ENCODE peak calls at places on chromosome 1, in six cellular contexts. G, I, E, A, T and N are unnamed samples.

GRCh38 chr1:2125375-2126211 is 69.0 kb downstream of the FAAP20 start:
- DNase-seq in G (no peak), I (no peak), T (no peak), A (no peak), E (no peak), N (no peak)

GRCh38 chr1:56522680-56523079 is 56.7 kb downstream of the PLPP3 start:
- DNase-seq in E (no peak), I (no peak), G (no peak), T (no peak), A (no peak), N (no peak)

GRCh38 chr1:223176437-223176836 is 33.4 kb upstream of the TLR5 start:
- DNase-seq in I (no peak), G (no peak), E (no peak), A (no peak), T (no peak), N (no peak)

GRCh38 chr1:7574121-7575040 is 196.7 kb upstream of the VAMP3 start:
- DNase-seq in I (no peak), G (no peak), T (no peak), A (no peak), E (no peak), N (no peak)

GRCh38 chr1:2909797-2910196 is 108.3 kb upstream of the TTC34 start:
- DNase-seq in I (no peak), A (no peak), G (no peak), T (no peak), E (no peak), N (no peak)

GRCh38 chr1:13662498-13662897 is 37.5 kb upstream of the PRDM2 start:
- DNase-seq in G (no peak), T (peak), E (no peak), A (no peak), I (no peak), N (peak)

GRCh38 chr1:28298438-28298837 is 30.4 kb upstream of the MED18 start:
- DNase-seq in G (no peak), T (no peak), I (no peak), A (no peak), E (no peak), N (no peak)

GRCh38 chr1:220908757-220909156 is 29.5 kb downstream of the HLX start:
- DNase-seq in E (no peak), A (peak), T (no peak), G (no peak), I (no peak), N (peak)

GRCh38 chr1:48930011-48930410 is 153.3 kb upstream of the BEND5 start:
- DNase-seq in I (no peak), G (no peak), E (no peak), A (no peak), T (no peak), N (no peak)

GRCh38 chr1:191065346-191065745 is 587.7 kb upstream of the BRINP3 start:
- DNase-seq in I (no peak), A (no peak), G (no peak), E (no peak), T (no peak), N (no peak)

GRCh38 chr1:99595441-99595840 is 50.5 kb upstream of the PALMD start:
- DNase-seq in E (no peak), T (no peak), G (no peak), A (no peak), I (no peak), N (no peak)

GRCh38 chr1:93671090-93671743 is 10.4 kb downstream of the BCAR3 start:
- DNase-seq in I (no peak), T (no peak), G (no peak), E (no peak), A (no peak), N (no peak)

GRCh38 chr1:67710417-67710816 is 25.4 kb downstream of the GADD45A start:
- DNase-seq in T (no peak), I (no peak), A (peak), E (no peak), G (no peak), N (peak)

GRCh38 chr1:152415454-152416227 is 1.6 kb upstream of the CRNN start:
- DNase-seq in T (no peak), I (no peak), A (no peak), G (no peak), E (no peak), N (no peak)

GRCh38 chr1:9539829-9540550 is 725 bp downstream of the SLC25A33 start:
- DNase-seq in T (no peak), A (peak), I (peak), E (no peak), G (no peak), N (peak)

GRCh38 chr1:70319750-70320149 is 34.8 kb downstream of the ANKRD13C start:
- DNase-seq in T (no peak), A (peak), E (no peak), I (no peak), G (no peak), N (peak)

GRCh38 chr1:29884740-29885139 is 648.4 kb downstream of the PTPRU start:
- DNase-seq in E (no peak), T (no peak), G (no peak), I (no peak), A (no peak), N (no peak)

GRCh38 chr1:77794550-77794949 is 15.1 kb downstream of the MIGA1 start:
- DNase-seq in G (no peak), E (no peak), I (no peak), A (no peak), T (no peak), N (no peak)

GRCh38 chr1:205537386-205538018 is 33.0 kb downstream of the CDK18 start:
- DNase-seq in G (no peak), E (no peak), I (no peak), T (no peak), A (no peak), N (peak)

GRCh38 chr1:223219318-223219635 is 76.2 kb upstream of the TLR5 start:
- DNase-seq in T (no peak), E (no peak), I (no peak), G (no peak), A (no peak), N (no peak)

GRCh38 chr1:156773607-156774006 is 6.3 kb downstream of the PRCC start:
- DNase-seq in I (no peak), E (no peak), G (no peak), A (no peak), T (no peak), N (no peak)

GRCh38 chr1:7586031-7586941 is 184.8 kb upstream of the VAMP3 start:
- DNase-seq in E (no peak), I (no peak), G (no peak), A (no peak), T (no peak), N (peak)

GRCh38 chr1:187685338-187685737 is 856.6 kb downstream of the PLA2G4A start:
- DNase-seq in G (no peak), I (no peak), T (no peak), E (no peak), A (peak), N (peak)

GRCh38 chr1:110011527-110012041 is 22.8 kb upstream of the STRIP1 start:
- DNase-seq in A (peak), G (peak), E (peak), I (peak), T (no peak), N (peak)

GRCh38 chr1:27571439-27572018 is 32.4 kb downstream of the AHDC1 start:
- DNase-seq in E (no peak), A (no peak), G (no peak), I (no peak), T (no peak), N (no peak)

GRCh38 chr1:175152006-175152652 is 40.4 kb downstream of the KIAA0040 start:
- DNase-seq in G (peak), T (peak), I (peak), A (peak), E (peak), N (peak)

GRCh38 chr1:115306146-115306545 is 31.9 kb downstream of the NGF start:
- DNase-seq in G (no peak), I (no peak), E (no peak), T (no peak), A (peak), N (no peak)